ENCODE peak calls at places on chromosomes 7 and 10, in seven cellular contexts. E is HCT116, I is tibial nerve, K is psoas muscle, C is esophagus squamous epithelium, Q is hepatocyte, N is transverse colon. R is an unnamed sample.

GRCh38 chr10:95815701-95816100 is 59.7 kb downstream of the ENTPD1 start:
- DNase-seq in E (no peak), I (no peak), K (no peak), C (no peak), Q (no peak), N (no peak), R (no peak)

GRCh38 chr7:131027287-131027773 is 293.3 kb upstream of the KLF14 start:
- DNase-seq in E (no peak), I (no peak), K (peak; percentile 62), C (no peak), Q (peak; percentile 38), N (no peak), R (no peak)

GRCh38 chr7:135950972-135951371 is 26.2 kb downstream of the MTPN start:
- DNase-seq in E (no peak), I (no peak), K (no peak), C (no peak), Q (no peak), N (no peak), R (no peak)

GRCh38 chr10:23343591-23344225 is 889 bp downstream of the C10orf67 start:
- DNase-seq in E (no peak), I (peak; percentile 30), K (peak; percentile 41), C (no peak), Q (peak; percentile 77), N (peak; percentile 43), R (no peak)

GRCh38 chr7:158596309-158596708 is 8.7 kb upstream of the PTPRN2 start:
- DNase-seq in E (no peak), I (no peak), K (no peak), C (no peak), Q (no peak), N (no peak), R (no peak)

GRCh38 chr10:107139237-107139636 is 25.3 kb downstream of the SORCS1 start:
- DNase-seq in E (no peak), I (no peak), K (no peak), C (no peak), Q (no peak), N (no peak), R (no peak)

GRCh38 chr10:114359041-114359952 is 45.0 kb downstream of the AFAP1L2 start:
- DNase-seq in E (no peak), I (no peak), K (no peak), C (no peak), Q (no peak), N (no peak), R (no peak)

GRCh38 chr7:26555971-26556830 is 264.5 kb downstream of the SNX10 start:
- DNase-seq in E (no peak), I (no peak), K (no peak), C (no peak), Q (no peak), N (no peak), R (no peak)

GRCh38 chr10:44389150-44389549 is 4.3 kb upstream of the CXCL12 start:
- DNase-seq in E (no peak), I (no peak), K (peak; percentile 27), C (no peak), Q (no peak), N (no peak), R (no peak)

GRCh38 chr7:82592416-82592815 is 148.8 kb upstream of the CACNA2D1 start:
- DNase-seq in E (no peak), I (no peak), K (no peak), C (no peak), Q (no peak), N (no peak), R (no peak)

GRCh38 chr7:46859963-46860475 is 721.9 kb downstream of the TNS3 start:
- DNase-seq in E (no peak), I (no peak), K (peak; percentile 31), C (no peak), Q (no peak), N (no peak), R (no peak)

GRCh38 chr7:22255342-22255741 is 101.6 kb downstream of the RAPGEF5 start:
- DNase-seq in E (no peak), I (no peak), K (no peak), C (no peak), Q (no peak), N (no peak), R (peak; percentile 36)

GRCh38 chr7:37052673-37053072 is 328.4 kb upstream of the AOAH start:
- DNase-seq in E (no peak), I (no peak), K (no peak), C (no peak), Q (peak; percentile 74), N (no peak), R (peak; percentile 32)

GRCh38 chr7:42980084-42980483 is 47.9 kb downstream of the MRPL32 start:
- DNase-seq in E (no peak), I (no peak), K (no peak), C (no peak), Q (no peak), N (no peak), R (no peak)

GRCh38 chr7:24052572-24053223 is 231.3 kb upstream of the NPY start:
- DNase-seq in E (peak; percentile 7), I (no peak), K (no peak), C (no peak), Q (no peak), N (no peak), R (no peak)

GRCh38 chr7:6209340-6209739 is 63.1 kb downstream of the CYTH3 start:
- DNase-seq in E (no peak), I (no peak), K (no peak), C (no peak), Q (no peak), N (no peak), R (no peak)

GRCh38 chr7:157949711-157950110 is 612.9 kb downstream of the DNAJB6 start:
- DNase-seq in E (peak; percentile 33), I (no peak), K (no peak), C (no peak), Q (no peak), N (no peak), R (no peak)

GRCh38 chr7:14596421-14596820 is 306.1 kb downstream of the DGKB start:
- DNase-seq in E (no peak), I (no peak), K (no peak), C (no peak), Q (no peak), N (no peak), R (no peak)

GRCh38 chr7:112400141-112400540 is 50.1 kb upstream of the IFRD1 start:
- DNase-seq in E (no peak), I (no peak), K (no peak), C (no peak), Q (no peak), N (no peak), R (no peak)

GRCh38 chr7:44849277-44850210 is 1.7 kb upstream of the H2AZ2 start:
- DNase-seq in E (no peak), I (no peak), K (no peak), C (no peak), Q (peak; percentile 18), N (no peak), R (no peak)

GRCh38 chr7:83058667-83059066 is 104.0 kb downstream of the PCLO start:
- DNase-seq in E (no peak), I (no peak), K (no peak), C (no peak), Q (no peak), N (no peak), R (no peak)

GRCh38 chr7:150927157-150927953 is 50.8 kb downstream of the KCNH2 start:
- DNase-seq in E (no peak), I (no peak), K (no peak), C (no peak), Q (no peak), N (no peak), R (no peak)

GRCh38 chr7:150924256-150924851 is 53.8 kb downstream of the KCNH2 start:
- DNase-seq in E (no peak), I (no peak), K (no peak), C (no peak), Q (no peak), N (no peak), R (no peak)

GRCh38 chr7:150931199-150931869 is 46.8 kb downstream of the KCNH2 start:
- DNase-seq in E (no peak), I (no peak), K (no peak), C (no peak), Q (no peak), N (no peak), R (no peak)

GRCh38 chr7:150926066-150926465 is 52.1 kb downstream of the KCNH2 start:
- DNase-seq in E (no peak), I (no peak), K (no peak), C (no peak), Q (no peak), N (no peak), R (no peak)

GRCh38 chr7:150927954-150928340 is 50.2 kb downstream of the KCNH2 start:
- DNase-seq in E (peak; percentile 16), I (no peak), K (no peak), C (no peak), Q (no peak), N (no peak), R (no peak)
- TF ChIP-seq CTCF in E (peak; percentile 13), I (no peak), K (no peak), C (no peak), Q (no peak), N (no peak), R (no peak)

GRCh38 chr7:134444198-134444960 is 14.5 kb downstream of the AKR1B1 start:
- DNase-seq in E (no peak), I (no peak), K (no peak), C (no peak), Q (no peak), N (no peak), R (no peak)
- H3K36me3 ChIP-seq in E (no peaks in the 10 kb centered on the region), I (peaks cover 6% of the 10 kb centered on the region), K (peaks cover 91% of the 10 kb centered on the region), C (peaks cover 95% of the 10 kb centered on the region), Q (no peaks in the 10 kb centered on the region), N (peaks cover 11% of the 10 kb centered on the region), R (peaks cover 29% of the 10 kb centered on the region)

DNA sequence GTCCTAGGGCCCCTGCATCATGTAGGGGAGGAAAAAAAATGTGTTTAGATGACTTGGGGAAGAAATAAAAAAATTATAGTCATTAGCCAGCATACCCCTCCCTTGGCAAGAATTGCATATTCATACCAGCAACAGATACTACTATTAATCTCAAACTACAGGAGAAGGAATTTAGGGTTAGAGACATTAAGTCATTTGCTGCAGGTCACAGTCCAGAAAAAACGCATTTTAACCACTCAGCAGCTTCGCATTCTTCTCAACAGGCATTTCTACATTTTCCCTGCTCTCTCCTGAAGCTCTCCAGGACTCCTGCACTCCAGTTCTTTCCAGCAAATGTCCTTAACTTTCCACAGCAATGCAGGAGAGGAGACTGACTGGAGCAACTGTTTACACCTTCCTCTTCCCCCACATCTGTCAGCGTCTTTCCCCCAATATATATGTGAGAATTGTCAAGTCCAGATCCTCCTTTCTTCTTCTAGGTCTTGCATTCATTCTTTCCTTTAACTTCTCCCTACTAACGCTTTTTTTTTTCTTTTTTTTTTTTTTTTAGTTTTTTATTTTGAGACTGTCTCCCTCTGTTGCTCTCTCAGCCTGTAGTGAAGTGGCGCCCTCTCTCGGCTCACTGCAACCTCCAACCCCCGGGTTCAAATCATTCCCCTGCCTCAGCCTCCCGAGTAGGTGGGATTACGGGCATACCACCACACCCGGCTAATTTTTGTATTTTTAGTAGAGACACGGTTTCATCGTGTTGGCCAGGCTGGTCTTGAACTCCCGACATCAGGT is 35.6 kb downstream of the PRPS1L1 start:
- DNase-seq in E (no peak), I (no peak), K (no peak), C (no peak), Q (no peak), N (peak; percentile 44), R (no peak)
- TF ChIP-seq CTCF in E (peak; percentile 36), I (no peak), K (peak; percentile 13), C (peak; percentile 12), Q (peak; percentile 37), N (peak; percentile 48), R (peak; percentile 31)

DNA sequence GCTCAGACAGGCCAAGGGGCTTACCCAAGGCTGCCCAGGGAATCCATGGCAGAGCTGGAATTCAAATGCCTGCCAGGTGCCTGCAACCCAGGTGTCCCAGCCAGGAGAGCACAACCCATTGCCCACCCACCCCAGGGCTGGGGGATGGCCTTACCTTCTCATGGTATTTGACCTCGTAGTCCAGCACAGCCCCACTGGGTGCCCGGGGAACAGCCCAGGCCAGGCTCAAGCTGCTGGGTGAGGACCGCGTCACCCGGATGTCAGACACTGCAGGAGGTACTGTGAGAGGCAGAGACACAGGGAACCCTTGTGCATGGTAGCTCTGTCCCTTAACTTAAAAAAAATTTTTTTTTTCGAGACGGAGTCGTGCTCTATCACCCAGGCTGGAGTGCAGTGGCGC is 9.0 kb downstream of the EPHB4 start:
- DNase-seq in E (no peak), I (no peak), K (no peak), C (no peak), Q (no peak), N (no peak), R (no peak)
- H3K36me3 ChIP-seq in E (peaks cover 40% of the 10 kb centered on the region), I (no peaks in the 10 kb centered on the region), K (peaks cover 13% of the 10 kb centered on the region), C (peaks cover 100% of the 10 kb centered on the region), Q (no peaks in the 10 kb centered on the region), N (peaks cover 37% of the 10 kb centered on the region), R (no peaks in the 10 kb centered on the region)

R was measured in MM.1S.